ENCODE peak calls at places on chromosomes 4 and X, in four cellular contexts. X is transverse colon, N is A549, J is uterus. I is an unnamed sample.

GRCh38 chr4:4824232-4824631 is 35.2 kb upstream of the MSX1 start:
- DNase-seq in X (no peak), N (no peak), J (no peak), I (no peak)

GRCh38 chrX:48102874-48103374 is 27.5 kb upstream of the SPACA5B start:
- DNase-seq in X (no peak), N (no peak), J (no peak), I (no peak)

GRCh38 chrX:154751121-154751668 is 318 bp upstream of the GAB3 start:
- DNase-seq in X (no peak), N (no peak), J (no peak), I (no peak)

GRCh38 chrX:103635436-103635835 is 6.7 kb downstream of the TCEAL1 start:
- DNase-seq in X (no peak), N (no peak), J (no peak), I (no peak)

GRCh38 chrX:150018931-150019331 is 80.6 kb upstream of the EOLA2 start:
- DNase-seq in X (no peak), N (no peak), J (no peak), I (no peak)

GRCh38 chr4:83850435-83850834 is 314.5 kb downstream of the GPAT3 start:
- DNase-seq in X (no peak), N (peak; percentile 66), J (no peak), I (no peak)

GRCh38 chr4:90445380-90445779 is 318.2 kb downstream of the CCSER1 start:
- DNase-seq in X (no peak), N (no peak), J (no peak), I (no peak)

GRCh38 chrX:39808471-39808917 is 289.3 kb downstream of the BCOR start:
- DNase-seq in X (no peak), N (no peak), J (no peak), I (no peak)

GRCh38 chr4:34157546-34157945 is 2086.8 kb downstream of the ARAP2 start:
- DNase-seq in X (no peak), N (no peak), J (no peak), I (no peak)

GRCh38 chr4:60134106-60134505 is 1066.0 kb upstream of the ADGRL3 start:
- DNase-seq in X (no peak), N (no peak), J (no peak), I (no peak)

GRCh38 chr4:109552240-109552639 is 7.8 kb upstream of the MCUB start:
- DNase-seq in X (no peak), N (no peak), J (no peak), I (no peak)

GRCh38 chr4:25928956-25929336 is 14.9 kb downstream of the SMIM20 start:
- DNase-seq in X (no peak), N (no peak), J (no peak), I (no peak)

GRCh38 chrX:115367956-115368355 is 78.4 kb downstream of the LUZP4 start:
- DNase-seq in X (no peak), N (peak; percentile 5), J (no peak), I (no peak)

GRCh38 chrX:119343856-119344255 is 55.3 kb upstream of the SLC25A43 start:
- DNase-seq in X (peak; percentile 32), N (peak; percentile 4), J (no peak), I (no peak)

GRCh38 chrX:69988955-69989394 is 60.8 kb downstream of the AWAT2 start:
- DNase-seq in X (no peak), N (no peak), J (no peak), I (no peak)

GRCh38 chrX:104307341-104307740 is 52.6 kb upstream of the ESX1 start:
- DNase-seq in X (no peak), N (no peak), J (no peak), I (no peak)

GRCh38 chrX:147891886-147892285 is 19.8 kb upstream of the FMR1 start:
- DNase-seq in X (no peak), N (no peak), J (no peak), I (no peak)

GRCh38 chr4:86891785-86892638 is at the start of gene C4orf36:
- DNase-seq in X (peak; percentile 78), N (peak; percentile 76), J (peak; percentile 60), I (peak; percentile 6)

GRCh38 chr4:81032805-81033684 is 2.5 kb downstream of the BMP3 start:
- DNase-seq in X (no peak), N (no peak), J (no peak), I (no peak)

GRCh38 chrX:39915081-39915480 is 182.7 kb downstream of the BCOR start:
- DNase-seq in X (no peak), N (no peak), J (no peak), I (no peak)

GRCh38 chr4:26120098-26120795 is 200.6 kb upstream of the RBPJ start:
- DNase-seq in X (no peak), N (no peak), J (no peak), I (no peak)

GRCh38 chrX:127552571-127552970 is 499.6 kb downstream of the ACTRT1 start:
- DNase-seq in X (no peak), N (no peak), J (no peak), I (no peak)

GRCh38 chr4:158998624-158999023 is 104.3 kb upstream of the RAPGEF2 start:
- DNase-seq in X (peak; percentile 66), N (no peak), J (no peak), I (no peak)

GRCh38 chr4:173119818-173120217 is 48.8 kb upstream of the GALNT7 start:
- DNase-seq in X (no peak), N (peak; percentile 4), J (no peak), I (no peak)

GRCh38 chr4:173159791-173160190 is 8.8 kb upstream of the GALNT7 start:
- DNase-seq in X (no peak), N (no peak), J (no peak), I (no peak)

GRCh38 chrX:40173662-40174593 is 76.2 kb upstream of the BCOR start:
- DNase-seq in X (peak; percentile 38), N (no peak), J (peak; percentile 37), I (peak; percentile 15)

DNA sequence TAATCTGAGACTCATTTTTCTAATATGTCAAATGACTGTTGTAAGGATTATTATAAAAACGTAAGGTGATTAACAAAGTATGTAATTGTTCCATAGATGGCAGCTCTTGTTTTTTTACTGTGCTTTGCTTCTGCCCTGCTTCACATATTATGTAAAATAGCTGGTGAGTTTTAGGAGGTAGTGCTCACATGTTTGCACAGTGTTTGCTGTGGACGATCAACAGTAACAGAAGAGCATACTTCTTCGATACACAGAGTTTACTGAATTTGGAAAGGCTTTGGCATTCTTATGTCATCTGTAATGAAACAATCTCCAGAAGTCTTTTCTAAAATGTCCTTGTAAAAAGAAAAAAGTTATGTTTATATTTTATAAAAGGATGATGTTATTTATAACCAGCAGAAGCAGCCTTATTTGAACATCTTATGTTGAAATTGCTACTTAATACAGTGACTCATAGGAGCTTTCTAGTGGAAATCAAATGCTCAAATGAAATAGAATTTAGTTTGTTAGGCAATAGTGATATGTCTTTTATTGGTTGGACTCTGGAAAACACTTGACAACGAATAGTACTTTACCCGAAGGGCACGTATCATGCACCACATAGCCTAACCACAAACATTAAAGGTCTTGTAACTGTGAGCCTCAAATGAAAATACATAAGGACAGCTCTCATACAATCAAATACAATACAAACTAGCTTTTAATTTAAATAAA is 1.9 kb upstream of the MTTP start:
- DNase-seq in X (no peak), N (no peak), J (no peak), I (no peak)
- TF ChIP-seq POLR2A in X (no peak), N (no peak), J (no peak), I (no peak)

DNA sequence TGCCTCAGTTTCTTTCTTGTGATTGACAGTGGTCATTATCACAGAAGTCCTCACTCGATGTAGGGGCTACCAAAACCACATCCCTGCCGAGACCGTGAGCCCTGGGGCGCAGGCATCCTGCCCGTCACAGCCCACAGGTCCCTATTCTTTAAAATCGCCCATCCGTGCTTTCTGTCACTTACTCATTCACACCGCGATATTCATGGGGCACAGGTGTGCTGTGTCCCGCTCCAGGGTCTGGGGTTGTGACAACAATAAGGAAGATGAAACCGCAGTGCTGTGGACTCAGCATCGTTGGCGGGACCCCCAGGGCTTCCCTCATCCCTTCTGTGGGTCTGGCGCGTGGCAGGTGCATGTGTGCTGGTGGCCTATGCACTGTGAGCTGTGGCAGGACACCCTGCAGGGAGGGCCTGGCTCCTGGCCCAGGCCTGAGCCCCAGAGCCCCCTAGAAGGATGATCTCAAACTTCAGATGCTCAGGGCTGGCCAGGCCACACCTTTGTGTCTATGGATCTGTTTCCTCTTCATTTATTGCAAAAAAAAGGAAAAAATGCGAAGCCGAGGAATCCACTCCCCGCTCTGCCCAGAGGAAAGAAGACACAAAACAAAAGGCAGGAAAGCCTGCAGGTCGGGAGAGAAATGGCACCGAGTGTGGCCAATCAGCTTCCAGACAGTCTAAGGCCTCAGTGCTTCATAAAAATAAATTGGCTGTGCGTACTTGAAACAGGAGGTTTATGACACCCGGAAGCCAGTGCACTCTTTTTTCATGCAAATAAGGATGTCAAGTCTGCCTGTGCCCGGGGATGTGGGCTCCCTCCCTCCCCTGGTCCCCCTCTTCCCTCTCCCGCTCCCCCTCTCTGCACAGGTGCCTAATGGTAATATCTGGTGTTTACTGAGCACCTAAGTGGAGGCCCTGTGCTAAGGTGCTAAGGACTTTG is 109.5 kb upstream of the ADRA2C start:
- DNase-seq in X (no peak), N (no peak), J (no peak), I (no peak)
- H3K27ac ChIP-seq in X (no peak overlapping the region), N (no peak overlapping the region), J (peak overlapping the region; percentile 95), I (no peak overlapping the region)

DNA sequence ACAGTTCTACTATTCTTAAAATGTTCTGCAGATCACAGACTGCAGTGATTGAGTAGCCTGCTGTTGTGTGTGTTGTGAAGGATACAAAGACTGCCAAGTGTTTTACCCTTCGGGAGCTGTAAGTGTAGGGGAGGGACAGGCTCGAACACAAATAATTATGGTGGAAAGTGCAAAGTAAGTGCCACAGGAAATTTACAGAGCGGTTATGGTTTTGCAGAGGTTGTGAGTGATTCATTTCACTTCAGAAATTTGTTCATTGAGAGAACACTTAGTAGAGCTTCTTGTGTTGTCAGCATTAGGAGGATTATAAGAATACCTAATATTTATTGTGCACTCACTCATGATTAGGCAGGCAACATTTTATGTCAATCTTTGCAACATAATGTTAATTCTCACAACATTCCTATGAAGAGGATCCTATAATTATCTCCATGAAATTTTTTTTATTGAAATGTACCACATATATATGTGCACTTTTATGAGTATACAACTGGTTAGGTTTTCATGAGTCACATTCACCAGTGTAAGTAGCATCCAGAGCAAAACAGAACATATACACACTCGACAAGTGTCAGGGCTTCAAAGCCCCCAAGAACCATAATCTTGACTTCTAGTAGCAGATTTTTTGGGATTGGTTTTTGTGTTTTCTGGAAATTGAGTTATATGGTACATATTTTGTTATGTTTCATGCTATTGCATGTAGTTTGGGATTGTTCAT is 62.2 kb downstream of the ARHGAP10 start:
- DNase-seq in X (no peak), N (no peak), J (no peak), I (no peak)
- H3K4me3 ChIP-seq in X (no peak overlapping the region), N (no peak overlapping the region), J (no peak overlapping the region), I (no peak overlapping the region)

GRCh38 chr4:89173336-89174090 is 62.2 kb downstream of the TIGD2 start:
- DNase-seq in X (no peak), N (no peak), J (no peak), I (no peak)
- TF ChIP-seq POLR2A in X (no peak), N (no peak), J (no peak), I (no peak)

GRCh38 chr4:153282023-153282422 is 62.5 kb upstream of the MND1 start:
- DNase-seq in X (no peak), N (no peak), J (no peak), I (no peak)
- H3K27ac ChIP-seq in X (no peak overlapping the region), N (no peak overlapping the region), J (no peak overlapping the region), I (no peak overlapping the region)

I was measured in esophagus squamous epithelium.